ENCODE peak calls at places on chromosomes 2 and 18, in ten cellular contexts. One of them, this sample, is unnamed.

GRCh38 chr2:234288974-234289455 is 207.9 kb downstream of the ARL4C start:
- DNase-seq in right atrium auricular region: peak; percentile 70
- DNase-seq in left ventricle myocardium inferior: peak; percentile 51
- DNase-seq in GM12865: peak; percentile 74
- DNase-seq in foreskin fibroblast: no peak
- DNase-seq in CD8-positive, alpha-beta T cell: peak; percentile 74
- DNase-seq in IMR-90: peak; percentile 41
- DNase-seq in fibroblast of the aortic adventitia: peak; percentile 68
- DNase-seq in hepatocyte: peak; percentile 81
- DNase-seq in DND-41: peak; percentile 74
- DNase-seq in this sample: peak; percentile 24

GRCh38 chr18:51514128-51514527 is 316.6 kb upstream of the MEX3C start:
- DNase-seq in left ventricle myocardium inferior: no peak
- DNase-seq in right atrium auricular region: no peak
- DNase-seq in hepatocyte: peak; percentile 48
- DNase-seq in foreskin fibroblast: no peak
- DNase-seq in GM12865: peak; percentile 5
- DNase-seq in fibroblast of the aortic adventitia: no peak
- DNase-seq in DND-41: no peak
- DNase-seq in IMR-90: no peak
- DNase-seq in CD8-positive, alpha-beta T cell: no peak
- DNase-seq in this sample: peak; percentile 87

GRCh38 chr2:220370764-220371163 is 743.3 kb downstream of the SLC4A3 start:
- DNase-seq in left ventricle myocardium inferior: no peak
- DNase-seq in foreskin fibroblast: no peak
- DNase-seq in IMR-90: peak; percentile 34
- DNase-seq in fibroblast of the aortic adventitia: no peak
- DNase-seq in CD8-positive, alpha-beta T cell: no peak
- DNase-seq in GM12865: no peak
- DNase-seq in hepatocyte: no peak
- DNase-seq in DND-41: no peak
- DNase-seq in right atrium auricular region: no peak
- DNase-seq in this sample: no peak

GRCh38 chr18:76530391-76530790 is 35.3 kb upstream of the ZNF516 start:
- DNase-seq in fibroblast of the aortic adventitia: no peak
- DNase-seq in hepatocyte: no peak
- DNase-seq in DND-41: no peak
- DNase-seq in foreskin fibroblast: no peak
- DNase-seq in right atrium auricular region: no peak
- DNase-seq in GM12865: no peak
- DNase-seq in CD8-positive, alpha-beta T cell: no peak
- DNase-seq in left ventricle myocardium inferior: no peak
- DNase-seq in IMR-90: no peak
- DNase-seq in this sample: no peak

GRCh38 chr2:128313076-128313836 is 5.4 kb downstream of the HS6ST1 start:
- DNase-seq in left ventricle myocardium inferior: no peak
- DNase-seq in CD8-positive, alpha-beta T cell: peak; percentile 3
- DNase-seq in foreskin fibroblast: no peak
- DNase-seq in hepatocyte: peak; percentile 44
- DNase-seq in right atrium auricular region: peak; percentile 53
- DNase-seq in IMR-90: peak; percentile 63
- DNase-seq in GM12865: peak; percentile 0
- DNase-seq in DND-41: peak; percentile 21
- DNase-seq in fibroblast of the aortic adventitia: peak; percentile 46
- DNase-seq in this sample: peak; percentile 45

GRCh38 chr2:203672856-203673255 is 33.6 kb upstream of the CD28 start:
- DNase-seq in fibroblast of the aortic adventitia: no peak
- DNase-seq in hepatocyte: no peak
- DNase-seq in right atrium auricular region: no peak
- DNase-seq in GM12865: no peak
- DNase-seq in IMR-90: no peak
- DNase-seq in DND-41: no peak
- DNase-seq in foreskin fibroblast: no peak
- DNase-seq in left ventricle myocardium inferior: no peak
- DNase-seq in CD8-positive, alpha-beta T cell: no peak
- DNase-seq in this sample: no peak

GRCh38 chr2:44130441-44130840 is 38.2 kb upstream of the PPM1B start:
- DNase-seq in CD8-positive, alpha-beta T cell: no peak
- DNase-seq in right atrium auricular region: no peak
- DNase-seq in GM12865: no peak
- DNase-seq in hepatocyte: no peak
- DNase-seq in left ventricle myocardium inferior: no peak
- DNase-seq in foreskin fibroblast: peak; percentile 19
- DNase-seq in IMR-90: peak; percentile 73
- DNase-seq in DND-41: no peak
- DNase-seq in fibroblast of the aortic adventitia: peak; percentile 68
- DNase-seq in this sample: no peak

GRCh38 chr2:30422437-30422805 is 24.6 kb upstream of the LCLAT1 start:
- DNase-seq in foreskin fibroblast: peak; percentile 26
- DNase-seq in CD8-positive, alpha-beta T cell: peak; percentile 71
- DNase-seq in IMR-90: peak; percentile 42
- DNase-seq in DND-41: peak; percentile 82
- DNase-seq in fibroblast of the aortic adventitia: no peak
- DNase-seq in left ventricle myocardium inferior: peak; percentile 29
- DNase-seq in hepatocyte: peak; percentile 51
- DNase-seq in right atrium auricular region: no peak
- DNase-seq in GM12865: peak; percentile 51
- DNase-seq in this sample: peak; percentile 45

GRCh38 chr2:38386377-38386776 is 9.3 kb upstream of the ATL2 start:
- DNase-seq in GM12865: no peak
- DNase-seq in right atrium auricular region: no peak
- DNase-seq in left ventricle myocardium inferior: no peak
- DNase-seq in fibroblast of the aortic adventitia: no peak
- DNase-seq in DND-41: no peak
- DNase-seq in hepatocyte: no peak
- DNase-seq in foreskin fibroblast: no peak
- DNase-seq in CD8-positive, alpha-beta T cell: no peak
- DNase-seq in IMR-90: no peak
- DNase-seq in this sample: peak; percentile 70

GRCh38 chr2:85181093-85181685 is 48.0 kb downstream of the TCF7L1 start:
- DNase-seq in CD8-positive, alpha-beta T cell: no peak
- DNase-seq in hepatocyte: peak; percentile 49
- DNase-seq in right atrium auricular region: no peak
- DNase-seq in left ventricle myocardium inferior: no peak
- DNase-seq in IMR-90: no peak
- DNase-seq in GM12865: no peak
- DNase-seq in DND-41: no peak
- DNase-seq in fibroblast of the aortic adventitia: peak; percentile 22
- DNase-seq in foreskin fibroblast: no peak
- DNase-seq in this sample: no peak

DNA sequence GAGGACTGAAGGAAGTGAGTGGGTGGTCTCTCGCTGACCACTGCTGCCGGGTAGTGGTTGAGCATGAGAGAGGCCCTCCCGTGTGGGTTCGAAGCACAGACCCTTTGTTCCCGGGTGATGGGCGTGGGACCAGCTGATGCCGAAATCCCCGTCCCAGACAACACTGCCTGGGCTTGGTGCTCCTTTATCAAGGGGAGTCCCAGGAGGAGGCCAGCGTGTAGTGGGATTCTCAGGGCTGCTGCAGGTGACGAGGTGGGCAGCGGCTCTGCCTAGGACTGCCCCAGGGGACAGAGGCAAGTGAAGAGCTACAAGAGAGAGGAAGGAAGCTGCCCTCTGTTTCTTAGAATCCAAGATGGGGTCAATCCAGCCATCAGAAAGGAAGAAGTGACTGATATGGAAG is 251.3 kb upstream of the PXDN start:
- DNase-seq in left ventricle myocardium inferior: no peak
- DNase-seq in CD8-positive, alpha-beta T cell: no peak
- DNase-seq in right atrium auricular region: no peak
- DNase-seq in DND-41: no peak
- DNase-seq in IMR-90: no peak
- DNase-seq in GM12865: no peak
- DNase-seq in fibroblast of the aortic adventitia: no peak
- DNase-seq in foreskin fibroblast: no peak
- DNase-seq in hepatocyte: no peak
- DNase-seq in this sample: no peak
- H3K4me3 ChIP-seq in left ventricle myocardium inferior: no peak overlapping the region
- H3K4me3 ChIP-seq in CD8-positive, alpha-beta T cell: no peak overlapping the region
- H3K4me3 ChIP-seq in right atrium auricular region: no peak overlapping the region
- H3K4me3 ChIP-seq in DND-41: no peak overlapping the region
- H3K4me3 ChIP-seq in IMR-90: no peak overlapping the region
- H3K4me3 ChIP-seq in GM12865: no peak overlapping the region
- H3K4me3 ChIP-seq in fibroblast of the aortic adventitia: no peak overlapping the region
- H3K4me3 ChIP-seq in foreskin fibroblast: no peak overlapping the region
- H3K4me3 ChIP-seq in hepatocyte: no peak overlapping the region
- H3K4me3 ChIP-seq in this sample: no peak overlapping the region

GRCh38 chr18:13568443-13569392 is 157.6 kb downstream of the FAM210A start:
- DNase-seq in fibroblast of the aortic adventitia: no peak
- DNase-seq in IMR-90: no peak
- DNase-seq in right atrium auricular region: no peak
- DNase-seq in DND-41: no peak
- DNase-seq in foreskin fibroblast: no peak
- DNase-seq in GM12865: peak; percentile 88
- DNase-seq in hepatocyte: peak; percentile 68
- DNase-seq in CD8-positive, alpha-beta T cell: no peak
- DNase-seq in left ventricle myocardium inferior: no peak
- DNase-seq in this sample: no peak

GRCh38 chr18:13570216-13570615 is 156.1 kb downstream of the FAM210A start:
- DNase-seq in foreskin fibroblast: no peak
- DNase-seq in DND-41: no peak
- DNase-seq in right atrium auricular region: no peak
- DNase-seq in CD8-positive, alpha-beta T cell: no peak
- DNase-seq in IMR-90: no peak
- DNase-seq in hepatocyte: no peak
- DNase-seq in left ventricle myocardium inferior: no peak
- DNase-seq in fibroblast of the aortic adventitia: no peak
- DNase-seq in GM12865: no peak
- DNase-seq in this sample: no peak

GRCh38 chr18:13565228-13565627 is 161.1 kb downstream of the FAM210A start:
- DNase-seq in IMR-90: no peak
- DNase-seq in GM12865: no peak
- DNase-seq in foreskin fibroblast: no peak
- DNase-seq in hepatocyte: no peak
- DNase-seq in left ventricle myocardium inferior: peak; percentile 82
- DNase-seq in DND-41: no peak
- DNase-seq in right atrium auricular region: no peak
- DNase-seq in CD8-positive, alpha-beta T cell: no peak
- DNase-seq in fibroblast of the aortic adventitia: no peak
- DNase-seq in this sample: no peak

GRCh38 chr18:13564579-13564978 is 161.8 kb downstream of the FAM210A start:
- DNase-seq in hepatocyte: no peak
- DNase-seq in right atrium auricular region: no peak
- DNase-seq in DND-41: no peak
- DNase-seq in left ventricle myocardium inferior: peak; percentile 70
- DNase-seq in GM12865: no peak
- DNase-seq in CD8-positive, alpha-beta T cell: peak; percentile 17
- DNase-seq in IMR-90: no peak
- DNase-seq in fibroblast of the aortic adventitia: no peak
- DNase-seq in foreskin fibroblast: no peak
- DNase-seq in this sample: no peak

GRCh38 chr18:13566941-13567762 is 159.2 kb downstream of the FAM210A start:
- DNase-seq in GM12865: peak; percentile 90
- DNase-seq in hepatocyte: no peak
- DNase-seq in right atrium auricular region: peak; percentile 79
- DNase-seq in DND-41: no peak
- DNase-seq in fibroblast of the aortic adventitia: no peak
- DNase-seq in IMR-90: no peak
- DNase-seq in foreskin fibroblast: no peak
- DNase-seq in CD8-positive, alpha-beta T cell: peak; percentile 27
- DNase-seq in left ventricle myocardium inferior: peak; percentile 39
- DNase-seq in this sample: peak; percentile 5
- H3K4me3 ChIP-seq in GM12865: peak overlapping the region; percentile 66
- H3K4me3 ChIP-seq in hepatocyte: no peak overlapping the region
- H3K4me3 ChIP-seq in right atrium auricular region: no peak overlapping the region
- H3K4me3 ChIP-seq in DND-41: no peak overlapping the region
- H3K4me3 ChIP-seq in fibroblast of the aortic adventitia: no peak overlapping the region
- H3K4me3 ChIP-seq in IMR-90: no peak overlapping the region
- H3K4me3 ChIP-seq in foreskin fibroblast: no peak overlapping the region
- H3K4me3 ChIP-seq in CD8-positive, alpha-beta T cell: peak overlapping the region; percentile 18
- H3K4me3 ChIP-seq in left ventricle myocardium inferior: no peak overlapping the region
- H3K4me3 ChIP-seq in this sample: no peak overlapping the region

GRCh38 chr18:2848145-2848878 is 1.5 kb downstream of the EMILIN2 start:
- DNase-seq in DND-41: no peak
- DNase-seq in IMR-90: no peak
- DNase-seq in right atrium auricular region: no peak
- DNase-seq in CD8-positive, alpha-beta T cell: no peak
- DNase-seq in left ventricle myocardium inferior: no peak
- DNase-seq in hepatocyte: no peak
- DNase-seq in fibroblast of the aortic adventitia: peak; percentile 14
- DNase-seq in GM12865: no peak
- DNase-seq in foreskin fibroblast: no peak
- DNase-seq in this sample: no peak

GRCh38 chr18:2848879-2849254 is 2.1 kb downstream of the EMILIN2 start:
- DNase-seq in CD8-positive, alpha-beta T cell: no peak
- DNase-seq in left ventricle myocardium inferior: no peak
- DNase-seq in GM12865: no peak
- DNase-seq in right atrium auricular region: no peak
- DNase-seq in hepatocyte: no peak
- DNase-seq in IMR-90: no peak
- DNase-seq in fibroblast of the aortic adventitia: no peak
- DNase-seq in DND-41: no peak
- DNase-seq in foreskin fibroblast: no peak
- DNase-seq in this sample: no peak

GRCh38 chr18:2846241-2846637 is 567 bp upstream of the EMILIN2 start:
- DNase-seq in CD8-positive, alpha-beta T cell: no peak
- DNase-seq in hepatocyte: peak; percentile 28
- DNase-seq in left ventricle myocardium inferior: no peak
- DNase-seq in DND-41: no peak
- DNase-seq in right atrium auricular region: no peak
- DNase-seq in foreskin fibroblast: no peak
- DNase-seq in IMR-90: peak; percentile 16
- DNase-seq in fibroblast of the aortic adventitia: peak; percentile 48
- DNase-seq in GM12865: peak; percentile 26
- DNase-seq in this sample: no peak

GRCh38 chr18:2846638-2847340 is at the start of gene EMILIN2:
- DNase-seq in hepatocyte: peak; percentile 62
- DNase-seq in right atrium auricular region: peak; percentile 91
- DNase-seq in CD8-positive, alpha-beta T cell: peak; percentile 52
- DNase-seq in GM12865: peak; percentile 67
- DNase-seq in IMR-90: peak; percentile 14
- DNase-seq in DND-41: no peak
- DNase-seq in foreskin fibroblast: no peak
- DNase-seq in fibroblast of the aortic adventitia: peak; percentile 48
- DNase-seq in left ventricle myocardium inferior: peak; percentile 75
- DNase-seq in this sample: no peak

GRCh38 chr18:2847341-2848144 is 737 bp downstream of the EMILIN2 start:
- DNase-seq in CD8-positive, alpha-beta T cell: peak; percentile 13
- DNase-seq in right atrium auricular region: no peak
- DNase-seq in hepatocyte: peak; percentile 46
- DNase-seq in IMR-90: no peak
- DNase-seq in GM12865: peak; percentile 31
- DNase-seq in fibroblast of the aortic adventitia: peak; percentile 51
- DNase-seq in DND-41: no peak
- DNase-seq in foreskin fibroblast: no peak
- DNase-seq in left ventricle myocardium inferior: peak; percentile 42
- DNase-seq in this sample: peak; percentile 22
- H3K4me3 ChIP-seq in CD8-positive, alpha-beta T cell: peak overlapping the region; percentile 51
- H3K4me3 ChIP-seq in right atrium auricular region: peak overlapping the region; percentile 36
- H3K4me3 ChIP-seq in hepatocyte: peak overlapping the region; percentile 83
- H3K4me3 ChIP-seq in IMR-90: peak overlapping the region; percentile 27
- H3K4me3 ChIP-seq in GM12865: peak overlapping the region; percentile 52
- H3K4me3 ChIP-seq in fibroblast of the aortic adventitia: peak overlapping the region; percentile 67
- H3K4me3 ChIP-seq in DND-41: no peak overlapping the region
- H3K4me3 ChIP-seq in foreskin fibroblast: peak overlapping the region; percentile 55
- H3K4me3 ChIP-seq in left ventricle myocardium inferior: peak overlapping the region; percentile 75
- H3K4me3 ChIP-seq in this sample: no peak overlapping the region

DNA sequence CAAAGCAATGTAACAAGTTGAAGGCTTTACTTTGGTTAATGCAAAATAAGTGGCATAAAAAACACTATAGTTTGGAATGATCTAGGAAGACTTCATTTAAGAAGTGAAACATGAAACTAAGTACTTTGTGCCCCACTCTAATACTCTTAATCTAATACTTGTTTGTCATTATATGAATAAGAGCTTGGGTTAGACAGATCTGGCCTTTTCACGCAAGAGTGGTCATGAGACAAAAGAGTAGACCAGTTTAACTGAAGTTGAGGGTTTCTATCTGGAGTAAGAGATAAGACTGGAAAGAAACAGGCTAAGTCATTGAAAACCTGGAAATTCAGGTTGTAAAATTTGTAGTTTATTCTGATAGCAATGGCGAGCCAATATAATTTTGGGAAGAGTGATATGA is 2.8 kb downstream of the SLC30A6 start:
- DNase-seq in right atrium auricular region: no peak
- DNase-seq in foreskin fibroblast: no peak
- DNase-seq in CD8-positive, alpha-beta T cell: no peak
- DNase-seq in fibroblast of the aortic adventitia: no peak
- DNase-seq in GM12865: peak; percentile 81
- DNase-seq in hepatocyte: no peak
- DNase-seq in DND-41: no peak
- DNase-seq in left ventricle myocardium inferior: no peak
- DNase-seq in IMR-90: no peak
- DNase-seq in this sample: no peak
- H3K4me3 ChIP-seq in right atrium auricular region: no peak overlapping the region
- H3K4me3 ChIP-seq in foreskin fibroblast: no peak overlapping the region
- H3K4me3 ChIP-seq in CD8-positive, alpha-beta T cell: no peak overlapping the region
- H3K4me3 ChIP-seq in fibroblast of the aortic adventitia: no peak overlapping the region
- H3K4me3 ChIP-seq in GM12865: no peak overlapping the region
- H3K4me3 ChIP-seq in hepatocyte: no peak overlapping the region
- H3K4me3 ChIP-seq in DND-41: no peak overlapping the region
- H3K4me3 ChIP-seq in left ventricle myocardium inferior: no peak overlapping the region
- H3K4me3 ChIP-seq in IMR-90: no peak overlapping the region
- H3K4me3 ChIP-seq in this sample: no peak overlapping the region

This sample was measured in mammary epithelial cell.